ENCODE peak calls at places on chromosomes 4 and X, in four cellular contexts. D is SK-N-SH, Z is GM12878, S is HepG2. L is an unnamed sample.

GRCh38 chr4:86847576-86847975 is 1.6 kb downstream of the SLC10A6 start:
- DNase-seq in D (no peak), Z (no peak), S (no peak), L (no peak)

GRCh38 chr4:12588572-12588971 is 895.6 kb downstream of the RAB28 start:
- DNase-seq in D (no peak), Z (no peak), S (no peak), L (no peak)

GRCh38 chr4:13527983-13528822 is 16.1 kb downstream of the NKX3-2 start:
- DNase-seq in D (peak; percentile 42), Z (peak; percentile 56), S (no peak), L (no peak)

GRCh38 chr4:126798214-126798613 is 834.5 kb upstream of the INTU start:
- DNase-seq in D (no peak), Z (no peak), S (no peak), L (no peak)

GRCh38 chr4:106201373-106201772 is 114.6 kb downstream of the TBCK start:
- DNase-seq in D (peak; percentile 28), Z (no peak), S (peak; percentile 7), L (peak; percentile 9)

GRCh38 chr4:121272526-121272925 is 108.3 kb downstream of the QRFPR start:
- DNase-seq in D (no peak), Z (no peak), S (no peak), L (no peak)

GRCh38 chr4:176066757-176067156 is 1.1 kb downstream of the WDR17 start:
- DNase-seq in D (no peak), Z (no peak), S (no peak), L (no peak)

GRCh38 chr4:56757821-56758400 is 63.6 kb downstream of the SPINK2 start:
- DNase-seq in D (no peak), Z (peak; percentile 82), S (peak; percentile 47), L (no peak)

GRCh38 chr4:3572363-3572762 is 40.1 kb upstream of the LRPAP1 start:
- DNase-seq in D (no peak), Z (no peak), S (no peak), L (no peak)

GRCh38 chrX:21838937-21839333 is 482 bp upstream of the MBTPS2 start:
- DNase-seq in D (no peak), Z (no peak), S (peak; percentile 1), L (no peak)

GRCh38 chr4:122824616-122825015 is 2.0 kb upstream of the FGF2 start:
- DNase-seq in D (no peak), Z (no peak), S (no peak), L (no peak)

GRCh38 chr4:122826000-122826595 is 533 bp upstream of the FGF2 start:
- DNase-seq in D (peak; percentile 5), Z (no peak), S (no peak), L (no peak)

GRCh38 chr4:122827258-122827887 is 742 bp downstream of the FGF2 start:
- DNase-seq in D (peak; percentile 92), Z (peak; percentile 8), S (no peak), L (peak; percentile 62)

GRCh38 chr4:122827899-122828601 is 1.4 kb downstream of the FGF2 start:
- DNase-seq in D (peak; percentile 60), Z (peak; percentile 80), S (peak; percentile 11), L (peak; percentile 63)

GRCh38 chr4:122826596-122827257 is at the start of gene FGF2:
- DNase-seq in D (peak; percentile 89), Z (no peak), S (no peak), L (peak; percentile 76)
- TF ChIP-seq TAF1 in D (peak; percentile 60), Z (no peak), S (no peak), L (peak; percentile 38)

DNA sequence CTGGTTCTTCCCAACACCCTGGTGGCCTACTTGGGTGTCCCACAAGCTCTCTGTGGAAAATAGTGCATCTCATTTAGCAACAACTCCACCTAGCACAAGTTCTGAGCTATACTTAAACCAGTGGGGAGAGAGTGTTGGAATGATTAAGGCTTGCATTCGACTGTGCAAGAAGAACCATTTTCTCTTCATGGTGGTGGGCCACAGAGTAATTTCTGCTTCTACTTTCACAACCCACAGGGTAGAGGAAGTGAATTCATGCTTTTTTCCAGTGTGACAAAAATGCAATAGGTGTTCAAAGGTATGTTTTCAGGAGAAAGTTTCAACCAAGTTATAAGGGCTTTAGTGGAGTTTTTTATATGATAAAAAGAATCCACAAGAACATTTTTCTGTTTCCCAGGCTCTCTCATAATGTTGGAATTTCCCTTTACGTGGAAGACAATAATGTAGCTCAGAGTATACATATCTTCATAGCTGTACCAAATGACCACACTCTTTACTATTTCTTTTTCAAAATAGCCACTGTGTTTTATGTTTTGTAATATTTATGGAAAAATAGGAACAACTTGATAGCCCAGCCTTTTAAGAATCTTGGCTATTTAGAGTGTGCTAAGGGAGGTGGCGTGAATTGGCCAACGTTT is 80.3 kb upstream of the HHIP start:
- DNase-seq in D (no peak), Z (no peak), S (no peak), L (no peak)
- TF ChIP-seq MXI1 in D (no peak), Z (no peak), S (no peak), L (no peak)

DNA sequence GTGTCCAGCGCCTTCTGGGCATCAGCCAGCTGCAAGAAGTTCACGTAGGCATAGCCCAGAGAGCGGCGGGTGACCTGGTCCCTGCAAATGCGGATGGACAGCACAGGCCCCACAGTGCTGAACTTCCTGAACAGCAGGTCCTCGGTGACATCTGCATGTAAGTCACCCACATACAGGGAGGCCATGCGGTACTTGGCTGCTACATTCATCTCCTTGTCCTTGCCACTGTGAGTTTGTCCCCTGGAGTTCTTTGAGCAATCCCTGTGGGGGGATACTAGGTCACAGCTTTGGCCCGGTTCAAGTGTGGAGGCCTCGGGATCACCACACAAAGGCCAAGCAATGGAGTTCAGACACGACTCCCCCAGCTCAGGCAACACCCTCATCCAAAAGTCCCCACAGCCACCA is 776 bp downstream of the PABPC4L start:
- DNase-seq in D (no peak), Z (no peak), S (no peak), L (peak; percentile 23)
- TF ChIP-seq TAF1 in D (no peak), Z (no peak), S (no peak), L (no peak)

DNA sequence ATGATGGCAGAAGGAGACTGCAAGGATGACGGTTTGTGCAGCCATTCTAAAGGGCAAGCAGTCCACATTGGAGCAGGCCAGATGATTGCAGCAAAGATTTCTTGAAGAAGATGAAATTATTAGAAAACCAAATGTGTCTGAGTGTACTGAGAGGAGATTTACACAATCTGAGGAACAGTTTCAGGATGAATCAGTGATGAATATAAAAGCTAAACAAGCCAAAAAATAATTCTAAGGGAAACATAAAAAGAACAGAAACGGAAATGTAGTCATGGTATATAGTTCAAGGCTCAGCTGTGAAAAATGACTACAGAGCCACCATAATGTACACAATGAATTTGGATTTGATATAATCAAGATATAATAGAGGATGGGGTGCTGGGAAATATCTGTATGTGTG is 168.5 kb downstream of the PDGFC start:
- DNase-seq in D (no peak), Z (no peak), S (no peak), L (no peak)
- TF ChIP-seq MXI1 in D (no peak), Z (no peak), S (no peak), L (no peak)

GRCh38 chr4:134948110-134948642 is 746.6 kb upstream of the PABPC4L start:
- DNase-seq in D (no peak), Z (no peak), S (no peak), L (no peak)

GRCh38 chr4:134944115-134944514 is 742.5 kb upstream of the PABPC4L start:
- DNase-seq in D (no peak), Z (no peak), S (no peak), L (no peak)
- TF ChIP-seq TAF1 in D (no peak), Z (no peak), S (no peak), L (no peak)

GRCh38 chrX:153871946-153872878 is 13.8 kb downstream of the L1CAM start:
- DNase-seq in D (peak; percentile 23), Z (no peak), S (no peak), L (no peak)

GRCh38 chrX:153874091-153874365 is 11.9 kb downstream of the L1CAM start:
- DNase-seq in D (no peak), Z (no peak), S (no peak), L (no peak)

GRCh38 chrX:153871451-153871850 is 14.5 kb downstream of the L1CAM start:
- DNase-seq in D (peak; percentile 65), Z (no peak), S (no peak), L (no peak)

GRCh38 chrX:153874366-153875125 is 11.4 kb downstream of the L1CAM start:
- DNase-seq in D (no peak), Z (no peak), S (no peak), L (no peak)

GRCh38 chrX:153873282-153874090 is 12.5 kb downstream of the L1CAM start:
- DNase-seq in D (peak; percentile 90), Z (no peak), S (no peak), L (no peak)
- TF ChIP-seq MXI1 in D (peak; percentile 21), Z (no peak), S (no peak), L (no peak)

GRCh38 chrX:133302775-133303445 is 84.8 kb upstream of the TFDP3 start:
- DNase-seq in D (no peak), Z (no peak), S (no peak), L (no peak)

GRCh38 chrX:133294126-133294525 is 76.0 kb upstream of the TFDP3 start:
- DNase-seq in D (no peak), Z (no peak), S (no peak), L (no peak)

GRCh38 chrX:133297284-133297683 is 79.1 kb upstream of the TFDP3 start:
- DNase-seq in D (no peak), Z (no peak), S (no peak), L (no peak)
- TF ChIP-seq TAF1 in D (no peak), Z (no peak), S (no peak), L (no peak)

DNA sequence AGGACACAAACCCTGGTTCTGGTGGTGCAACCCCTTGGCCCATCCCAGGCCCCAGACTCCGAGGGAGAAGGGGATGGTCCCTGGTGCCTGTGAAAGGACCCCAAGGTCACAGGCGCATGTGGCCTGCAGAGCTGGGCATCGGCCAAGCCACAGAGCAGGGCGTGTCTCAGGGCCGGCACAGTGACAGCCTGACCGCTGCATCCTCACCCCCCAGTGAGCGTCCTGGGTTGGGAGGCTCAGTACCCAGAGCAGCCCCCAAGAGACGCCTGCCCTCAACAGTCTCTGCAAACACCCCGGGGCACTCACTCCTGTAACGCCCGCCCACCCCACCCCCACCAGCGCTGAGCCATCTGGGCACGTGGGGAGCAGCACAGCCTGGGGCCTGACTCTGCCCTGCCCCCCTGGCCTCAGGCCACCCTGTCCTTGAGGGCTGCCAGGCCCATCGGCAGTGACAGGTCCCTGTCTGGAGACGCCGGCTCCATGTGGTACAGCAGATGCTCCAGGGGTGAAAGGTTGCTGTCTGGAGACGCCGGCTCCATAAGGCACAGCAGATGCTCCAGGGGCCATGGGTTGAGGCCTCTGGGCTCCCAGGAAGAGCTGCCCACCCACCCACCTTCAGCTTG is 24.5 kb upstream of the CPLX1 start:
- DNase-seq in D (peak; percentile 28), Z (no peak), S (no peak), L (no peak)
- TF ChIP-seq MXI1 in D (no peak), Z (no peak), S (no peak), L (no peak)

L was measured in K562.